ENCODE peak calls at places on chromosomes 16 and 17, in eight cellular contexts. X is epithelial cell of esophagus; A is NCI-H345; P is psoas muscle; Q is stimulated activated CD4-positive, alpha-beta T cell treated with anti-CD3 and anti-CD28 coated beads, Interleukin-12 subunit alpha, Interleukin-12 subunit beta, amount 100 ng/mL, for 24 hours; R is AG20443; M is WTC11; Z is activated effector memory CD4-positive, alpha-beta T cell treated with anti-CD3 and anti-CD28 coated beads, Interleukin-2, amount 50 U/mL, for 16 hours. G is an unnamed sample.

GRCh38 chr16:17404903-17405691 is 65.7 kb downstream of the XYLT1 start:
- DNase-seq in X (no peak), A (no peak), P (peak), Q (no peak), R (peak), M (no peak), Z (no peak), G (no peak)

GRCh38 chr17:52709724-52710123 is 551.2 kb upstream of the CA10 start:
- DNase-seq in X (no peak), A (no peak), P (no peak), Q (no peak), R (no peak), M (no peak), Z (no peak), G (no peak)

GRCh38 chr17:16942141-16943031 is 29.5 kb downstream of the TNFRSF13B start:
- DNase-seq in X (peak), A (no peak), P (no peak), Q (no peak), R (no peak), M (no peak), Z (no peak), G (no peak)

GRCh38 chr17:56203430-56203829 is 50.2 kb downstream of the ANKFN1 start:
- DNase-seq in X (peak), A (no peak), P (no peak), Q (no peak), R (no peak), M (no peak), Z (no peak), G (no peak)

GRCh38 chr17:34291721-34292348 is 6.3 kb downstream of the CCL11 start:
- DNase-seq in X (peak), A (no peak), P (no peak), Q (no peak), R (no peak), M (no peak), Z (no peak), G (no peak)

GRCh38 chr17:55726440-55726839 is 3.8 kb upstream of the TMEM100 start:
- DNase-seq in X (peak), A (peak), P (peak), Q (no peak), R (peak), M (no peak), Z (no peak), G (peak)

GRCh38 chr16:12527077-12527476 is 276.6 kb downstream of the CPPED1 start:
- DNase-seq in X (no peak), A (no peak), P (no peak), Q (no peak), R (no peak), M (no peak), Z (no peak), G (no peak)

GRCh38 chr16:89257757-89258465 is 40.4 kb downstream of the ZNF778 start:
- DNase-seq in X (no peak), A (no peak), P (no peak), Q (no peak), R (no peak), M (no peak), Z (no peak), G (no peak)

GRCh38 chr16:14378131-14378551 is 251.9 kb downstream of the PARN start:
- DNase-seq in X (peak), A (no peak), P (no peak), Q (no peak), R (peak), M (no peak), Z (no peak), G (no peak)